ENCODE peak calls at places on chromosomes 1 and 21, in seven cellular contexts. A is neural crest cell; K is AG04450; V is CD8-positive, alpha-beta T cell; R is colonic mucosa; W is suprapubic skin; F is uterus. J is an unnamed sample.

GRCh38 chr1:204171751-204172178 is 5.6 kb upstream of the REN start:
- DNase-seq in A (no peak), K (no peak), V (no peak), R (no peak), W (no peak), F (no peak), J (no peak)

GRCh38 chr1:96090134-96090533 is 631.5 kb upstream of the PTBP2 start:
- DNase-seq in A (no peak), K (no peak), V (no peak), R (no peak), W (no peak), F (no peak), J (no peak)

GRCh38 chr21:45864436-45864835 is 117.1 kb upstream of the COL6A1 start:
- DNase-seq in A (no peak), K (no peak), V (no peak), R (no peak), W (no peak), F (no peak), J (no peak)

GRCh38 chr1:159205225-159205624 is 550 bp downstream of the ACKR1 start:
- DNase-seq in A (no peak), K (no peak), V (no peak), R (no peak), W (no peak), F (no peak), J (no peak)

GRCh38 chr1:41539416-41539800 is 54.9 kb upstream of the EDN2 start:
- DNase-seq in A (no peak), K (no peak), V (no peak), R (no peak), W (peak; percentile 52), F (no peak), J (no peak)

GRCh38 chr1:171743014-171743870 is 1.4 kb upstream of the VAMP4 start:
- DNase-seq in A (no peak), K (peak; percentile 49), V (no peak), R (peak; percentile 30), W (no peak), F (peak; percentile 51), J (no peak)

GRCh38 chr1:63773815-63774616 is at the start of gene ROR1:
- DNase-seq in A (peak; percentile 87), K (no peak), V (peak; percentile 27), R (peak; percentile 92), W (peak; percentile 96), F (peak; percentile 84), J (no peak)

GRCh38 chr1:204266504-204267034 is 52.8 kb upstream of the GOLT1A start:
- DNase-seq in A (no peak), K (no peak), V (no peak), R (peak; percentile 81), W (no peak), F (no peak), J (no peak)

GRCh38 chr1:207025144-207025880 is 7.2 kb downstream of the C1orf116 start:
- DNase-seq in A (no peak), K (no peak), V (no peak), R (no peak), W (no peak), F (no peak), J (no peak)

GRCh38 chr1:183590225-183591191 is at the start of gene NCF2:
- DNase-seq in A (no peak), K (no peak), V (no peak), R (no peak), W (no peak), F (no peak), J (no peak)

GRCh38 chr1:67834246-67834877 is 1.1 kb upstream of the GNG12 start:
- DNase-seq in A (no peak), K (no peak), V (no peak), R (no peak), W (no peak), F (no peak), J (no peak)

GRCh38 chr21:37087188-37087587 is 14.1 kb downstream of the TTC3 start:
- DNase-seq in A (no peak), K (no peak), V (peak; percentile 23), R (no peak), W (no peak), F (no peak), J (no peak)

GRCh38 chr1:235622933-235623790 is 26.4 kb downstream of the GNG4 start:
- DNase-seq in A (no peak), K (no peak), V (no peak), R (peak; percentile 57), W (no peak), F (no peak), J (no peak)

GRCh38 chr1:87328121-87329050 is at the start of gene LMO4:
- DNase-seq in A (peak; percentile 86), K (peak; percentile 95), V (peak; percentile 85), R (peak; percentile 96), W (peak; percentile 98), F (peak; percentile 98), J (peak; percentile 82)

GRCh38 chr1:182387566-182387965 is 4.0 kb downstream of the GLUL start:
- DNase-seq in A (no peak), K (no peak), V (no peak), R (no peak), W (no peak), F (no peak), J (no peak)

GRCh38 chr1:179817789-179818188 is 59.8 kb downstream of the TOR1AIP2 start:
- DNase-seq in A (no peak), K (no peak), V (no peak), R (no peak), W (peak; percentile 75), F (no peak), J (no peak)

GRCh38 chr1:221961532-221962292 is 219.8 kb upstream of the DUSP10 start:
- DNase-seq in A (no peak), K (no peak), V (peak; percentile 34), R (no peak), W (no peak), F (no peak), J (peak; percentile 68)

GRCh38 chr1:31669433-31669785 is 24.7 kb upstream of the PEF1 start:
- DNase-seq in A (no peak), K (no peak), V (no peak), R (no peak), W (no peak), F (no peak), J (no peak)

GRCh38 chr1:153958111-153958960 is at the start of gene CRTC2:
- DNase-seq in A (peak; percentile 93), K (peak; percentile 95), V (peak; percentile 98), R (peak; percentile 99), W (peak; percentile 99), F (peak; percentile 99), J (peak; percentile 95)
- TF ChIP-seq CTCF in A (no peak), K (no peak), V (no peak), R (no peak), W (no peak), F (no peak), J (no peak)

GRCh38 chr1:53992085-53992874 is 25.7 kb downstream of the LDLRAD1 start:
- DNase-seq in A (no peak), K (no peak), V (no peak), R (no peak), W (peak; percentile 41), F (no peak), J (no peak)
- TF ChIP-seq CTCF in A (peak; percentile 51), K (no peak), V (no peak), R (no peak), W (no peak), F (no peak), J (no peak)

GRCh38 chr1:51058863-51059262 is 43.2 kb upstream of the C1orf185 start:
- DNase-seq in A (no peak), K (no peak), V (no peak), R (no peak), W (no peak), F (no peak), J (no peak)
- TF ChIP-seq CTCF in A (peak; percentile 48), K (peak; percentile 58), V (no peak), R (peak; percentile 45), W (no peak), F (no peak), J (peak; percentile 29)

DNA sequence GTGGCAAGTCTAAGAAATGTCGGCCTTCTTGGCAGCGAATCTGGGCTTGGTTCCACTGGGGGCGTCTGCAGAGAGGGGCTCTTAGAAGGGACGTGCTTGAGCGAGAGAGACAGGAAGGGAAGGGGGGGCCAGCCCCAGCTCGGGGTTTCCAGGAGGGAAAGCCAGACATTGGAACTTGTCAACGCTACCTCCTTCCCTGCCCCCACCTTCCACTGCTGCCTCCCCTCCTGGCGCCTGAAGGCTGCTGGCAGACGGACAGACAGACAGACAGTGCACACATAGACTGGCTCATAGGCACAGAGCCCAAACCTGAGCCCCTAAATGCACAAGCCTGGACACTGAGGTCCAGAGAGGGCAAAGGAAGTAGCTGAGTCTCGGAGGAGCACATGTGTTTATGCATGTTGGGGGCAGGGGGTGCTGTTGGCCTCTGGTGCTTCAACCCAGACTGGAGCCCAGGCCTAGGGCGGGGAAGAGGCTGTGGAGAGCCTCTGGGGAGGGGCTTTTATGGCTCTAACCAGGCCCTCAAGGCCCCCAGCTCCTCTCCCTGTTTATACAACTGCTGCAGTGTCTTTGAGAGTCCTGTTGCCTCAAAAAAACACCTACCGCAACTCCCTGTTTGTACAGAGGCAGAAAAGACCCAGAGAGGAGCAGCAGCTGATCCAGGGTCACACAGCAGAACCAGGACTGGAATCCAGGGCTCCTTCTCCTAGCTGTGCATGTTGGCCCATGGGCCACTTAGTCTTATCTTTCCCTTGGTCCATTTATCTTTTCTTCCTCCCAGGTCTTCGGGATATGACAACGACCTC is 33.1 kb upstream of the WASF2 start:
- DNase-seq in A (peak; percentile 28), K (no peak), V (peak; percentile 64), R (no peak), W (no peak), F (peak; percentile 62), J (no peak)
- TF ChIP-seq CTCF in A (peak; percentile 32), K (peak; percentile 26), V (peak; percentile 34), R (no peak), W (peak; percentile 19), F (peak; percentile 44), J (no peak)

DNA sequence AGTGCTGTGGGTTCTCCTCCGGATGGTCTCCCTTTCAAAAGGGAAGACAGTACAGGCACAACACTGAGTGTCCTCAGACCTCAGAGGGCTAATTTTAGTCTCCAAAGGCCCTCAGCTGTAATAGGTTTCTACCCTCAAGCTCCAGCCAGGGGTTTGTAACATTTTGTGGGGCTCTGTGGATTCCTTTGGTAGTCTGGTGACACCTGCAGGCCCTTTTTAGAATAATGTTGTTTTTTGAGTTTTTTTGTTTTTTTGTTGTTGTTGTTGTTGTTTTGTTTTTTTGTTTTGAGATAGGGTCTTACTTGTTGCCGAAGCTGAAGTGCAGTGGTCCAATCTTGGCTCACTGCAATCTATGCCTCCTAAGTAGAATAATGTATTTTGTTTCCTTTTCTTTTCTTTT is 15.0 kb upstream of the TMEM201 start:
- DNase-seq in A (no peak), K (no peak), V (no peak), R (no peak), W (no peak), F (no peak), J (no peak)
- TF ChIP-seq CTCF in A (peak; percentile 63), K (peak; percentile 47), V (no peak), R (no peak), W (peak; percentile 18), F (peak; percentile 20), J (no peak)

DNA sequence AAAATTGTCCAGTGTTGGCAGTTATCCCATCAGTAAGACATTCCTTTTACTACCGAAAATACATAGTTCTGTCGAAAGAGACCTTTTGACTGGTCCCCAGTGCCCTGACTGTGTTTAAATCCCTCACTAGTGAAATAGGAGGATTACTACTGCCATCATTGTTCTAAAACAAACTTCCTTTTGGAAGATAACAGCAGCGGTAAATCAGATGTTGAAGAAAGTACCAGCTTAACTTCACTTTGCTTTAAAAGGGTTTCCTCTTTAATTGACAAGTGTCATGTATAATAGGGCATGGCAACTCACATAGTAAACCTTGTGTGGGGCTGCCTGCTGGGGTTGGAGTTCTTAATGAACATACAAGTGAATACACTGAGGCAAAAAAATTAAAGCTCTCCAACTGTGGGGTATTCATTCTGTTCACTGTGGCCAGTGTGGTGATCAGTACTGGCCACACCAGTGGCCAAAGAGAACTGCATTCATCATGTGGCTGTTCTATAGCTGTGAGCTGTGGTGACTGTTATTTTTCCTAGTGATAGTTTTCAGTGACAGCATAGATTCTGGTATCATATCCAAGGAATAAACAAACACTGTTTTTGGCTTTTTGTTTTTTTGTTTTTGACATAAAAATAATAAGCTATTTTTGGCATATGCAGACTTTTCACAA is 74.3 kb downstream of the NFIA start:
- DNase-seq in A (no peak), K (no peak), V (no peak), R (no peak), W (no peak), F (no peak), J (no peak)
- TF ChIP-seq CTCF in A (no peak), K (no peak), V (no peak), R (no peak), W (no peak), F (no peak), J (no peak)

J was measured in natural killer cell.